ENCODE peak calls at places on chromosome 1, in six cellular contexts. A, G, C, I, W and J are unnamed samples.

GRCh38 chr1:14910947-14911721 is 242.4 kb upstream of the TMEM51 start:
- DNase-seq in A (no peak), G (no peak), C (no peak), I (peak; percentile 50), W (no peak), J (no peak)

GRCh38 chr1:159828916-159829634 is 2.4 kb downstream of the SLAMF8 start:
- DNase-seq in A (peak; percentile 49), G (peak; percentile 49), C (peak; percentile 40), I (no peak), W (peak; percentile 60), J (no peak)

GRCh38 chr1:89198081-89198480 is 661 bp downstream of the GBP4 start:
- DNase-seq in A (no peak), G (no peak), C (no peak), I (no peak), W (no peak), J (no peak)

GRCh38 chr1:97243973-97244560 is 522.5 kb downstream of the PTBP2 start:
- DNase-seq in A (no peak), G (peak; percentile 8), C (no peak), I (peak; percentile 41), W (no peak), J (no peak)

GRCh38 chr1:233114159-233114558 is 163.7 kb downstream of the NTPCR start:
- DNase-seq in A (no peak), G (no peak), C (no peak), I (peak; percentile 71), W (no peak), J (peak; percentile 47)

GRCh38 chr1:236608930-236609726 is 4.8 kb upstream of the HEATR1 start:
- DNase-seq in A (peak; percentile 54), G (no peak), C (peak; percentile 48), I (peak; percentile 62), W (peak; percentile 60), J (peak; percentile 2)

GRCh38 chr1:210525759-210526158 is 197.1 kb downstream of the HHAT start:
- DNase-seq in A (no peak), G (no peak), C (no peak), I (no peak), W (no peak), J (no peak)

GRCh38 chr1:235918032-235918431 is 51.3 kb upstream of the LYST start:
- DNase-seq in A (no peak), G (no peak), C (no peak), I (no peak), W (no peak), J (no peak)

GRCh38 chr1:206998811-206999210 is 28.6 kb upstream of the FCAMR start:
- DNase-seq in A (no peak), G (no peak), C (no peak), I (no peak), W (no peak), J (no peak)

GRCh38 chr1:207418336-207418735 is 35.8 kb upstream of the CR2 start:
- DNase-seq in A (no peak), G (peak; percentile 17), C (no peak), I (no peak), W (no peak), J (no peak)

GRCh38 chr1:211476200-211476849 is 15.6 kb downstream of the RD3 start:
- DNase-seq in A (peak; percentile 76), G (peak; percentile 82), C (peak; percentile 84), I (peak; percentile 54), W (peak; percentile 65), J (peak; percentile 23)

GRCh38 chr1:56333461-56333860 is 245.9 kb downstream of the PLPP3 start:
- DNase-seq in A (no peak), G (no peak), C (no peak), I (no peak), W (no peak), J (no peak)

GRCh38 chr1:98870959-98871903 is 133.4 kb downstream of the PLPPR5 start:
- DNase-seq in A (no peak), G (peak; percentile 39), C (peak; percentile 19), I (peak; percentile 61), W (no peak), J (no peak)

GRCh38 chr1:3746784-3747521 is 5.3 kb upstream of the CCDC27 start:
- DNase-seq in A (peak; percentile 92), G (peak; percentile 98), C (peak; percentile 93), I (peak; percentile 56), W (peak; percentile 91), J (peak; percentile 58)

GRCh38 chr1:79052829-79053449 is 46.4 kb upstream of the ADGRL4 start:
- DNase-seq in A (no peak), G (peak; percentile 33), C (no peak), I (no peak), W (no peak), J (no peak)

GRCh38 chr1:11749203-11749689 is 12.7 kb upstream of the C1orf167 start:
- DNase-seq in A (peak; percentile 63), G (peak; percentile 79), C (peak; percentile 64), I (no peak), W (no peak), J (peak; percentile 7)

GRCh38 chr1:150967936-150968335 is 6.7 kb downstream of the CERS2 start:
- DNase-seq in A (no peak), G (no peak), C (no peak), I (no peak), W (no peak), J (no peak)

GRCh38 chr1:59375321-59376220 is 78.7 kb downstream of the FGGY start:
- DNase-seq in A (no peak), G (no peak), C (no peak), I (peak; percentile 97), W (no peak), J (peak; percentile 99)

GRCh38 chr1:59707216-59707615 is 107.5 kb upstream of the HOOK1 start:
- DNase-seq in A (peak; percentile 54), G (no peak), C (no peak), I (peak; percentile 95), W (peak; percentile 34), J (peak; percentile 66)

GRCh38 chr1:210755991-210756669 is 377.8 kb downstream of the KCNH1 start:
- DNase-seq in A (no peak), G (no peak), C (no peak), I (no peak), W (no peak), J (no peak)

GRCh38 chr1:221031890-221032222 is 152.6 kb downstream of the HLX start:
- DNase-seq in A (no peak), G (no peak), C (no peak), I (peak; percentile 21), W (no peak), J (no peak)

GRCh38 chr1:201561195-201561564 is 22.3 kb downstream of the NAV1 start:
- DNase-seq in A (no peak), G (no peak), C (no peak), I (no peak), W (no peak), J (no peak)

GRCh38 chr1:246921481-246921880 is 10.3 kb downstream of the AHCTF1 start:
- DNase-seq in A (no peak), G (no peak), C (no peak), I (no peak), W (no peak), J (no peak)

GRCh38 chr1:9792156-9793042 is 31.4 kb downstream of the CLSTN1 start:
- DNase-seq in A (no peak), G (no peak), C (no peak), I (peak; percentile 41), W (no peak), J (peak; percentile 26)

GRCh38 chr1:7405844-7406500 is 365.1 kb upstream of the VAMP3 start:
- DNase-seq in A (no peak), G (no peak), C (no peak), I (no peak), W (no peak), J (no peak)

GRCh38 chr1:9809122-9809521 is 14.6 kb downstream of the CLSTN1 start:
- DNase-seq in A (no peak), G (no peak), C (no peak), I (peak; percentile 76), W (no peak), J (peak; percentile 70)

GRCh38 chr1:22691354-22691753 is 19.3 kb upstream of the EPHB2 start:
- DNase-seq in A (no peak), G (no peak), C (no peak), I (no peak), W (no peak), J (no peak)

GRCh38 chr1:31615939-31616338 is 1.6 kb upstream of the HCRTR1 start:
- DNase-seq in A (no peak), G (no peak), C (no peak), I (no peak), W (no peak), J (no peak)

GRCh38 chr1:831522-831921 is 92.2 kb upstream of the SAMD11 start:
- DNase-seq in A (no peak), G (no peak), C (no peak), I (no peak), W (no peak), J (no peak)

GRCh38 chr1:91814448-91814847 is 71.5 kb downstream of the TGFBR3 start:
- DNase-seq in A (no peak), G (no peak), C (no peak), I (no peak), W (no peak), J (no peak)

GRCh38 chr1:152048641-152048970 is 11.8 kb upstream of the S100A11 start:
- DNase-seq in A (no peak), G (no peak), C (no peak), I (peak; percentile 95), W (no peak), J (no peak)

GRCh38 chr1:26096471-26096870 is 15.2 kb upstream of the PDIK1L start:
- DNase-seq in A (no peak), G (no peak), C (no peak), I (no peak), W (no peak), J (no peak)

GRCh38 chr1:111272081-111272480 is 18.6 kb upstream of the CHIA start:
- DNase-seq in A (no peak), G (no peak), C (no peak), I (no peak), W (no peak), J (no peak)

GRCh38 chr1:71908871-71909390 is 373.4 kb downstream of the NEGR1 start:
- DNase-seq in A (no peak), G (no peak), C (no peak), I (no peak), W (no peak), J (no peak)